ENCODE peak calls at places on chromosomes 4 and X, in eight cellular contexts. F is spleen, U is breast epithelium, Q is IMR-90, W is A549, I is NB4, N is suprapubic skin, A is HCT116. H is an unnamed sample.
A peak's percentile ranks its signal among the peaks of the same experiment; 100 is the strongest.

GRCh38 chr4:171891038-171891437 is 77.8 kb downstream of the GALNTL6 start:
- DNase-seq in F (no peak), U (no peak), Q (no peak), W (no peak), I (no peak), N (no peak), A (no peak), H (no peak)

GRCh38 chr4:118716304-118716703 is 31.1 kb downstream of the METTL14 start:
- DNase-seq in F (no peak), U (no peak), Q (no peak), W (no peak), I (peak; percentile 42), N (no peak), A (no peak), H (no peak)

GRCh38 chr4:53346920-53347852 is 18.7 kb downstream of the SCFD2 start:
- DNase-seq in F (no peak), U (no peak), Q (peak; percentile 61), W (no peak), I (no peak), N (no peak), A (no peak), H (peak; percentile 15)

GRCh38 chr4:41360911-41361830 is 104.4 kb downstream of the UCHL1 start:
- DNase-seq in F (peak; percentile 74), U (peak; percentile 56), Q (no peak), W (peak; percentile 43), I (no peak), N (peak; percentile 85), A (no peak), H (peak; percentile 32)

GRCh38 chrX:65596270-65596669 is 61.7 kb upstream of the LAS1L start:
- DNase-seq in F (no peak), U (no peak), Q (peak; percentile 49), W (no peak), I (peak; percentile 81), N (no peak), A (no peak), H (no peak)

GRCh38 chrX:46317158-46317557 is 228.1 kb downstream of the ZNF674 start:
- DNase-seq in F (no peak), U (no peak), Q (no peak), W (peak; percentile 47), I (no peak), N (no peak), A (peak; percentile 81), H (no peak)

GRCh38 chr4:4864443-4864939 is 5.0 kb downstream of the MSX1 start:
- DNase-seq in F (peak; percentile 52), U (no peak), Q (no peak), W (no peak), I (no peak), N (no peak), A (no peak), H (no peak)

GRCh38 chr4:110622841-110623709 is at the start of gene PITX2:
- DNase-seq in F (peak; percentile 73), U (no peak), Q (peak; percentile 95), W (no peak), I (no peak), N (peak; percentile 97), A (peak; percentile 92), H (no peak)

GRCh38 chr4:25563071-25563564 is 92.5 kb upstream of the SLC34A2 start:
- DNase-seq in F (no peak), U (no peak), Q (no peak), W (peak; percentile 69), I (no peak), N (no peak), A (no peak), H (no peak)

GRCh38 chrX:38563006-38563405 is 1.7 kb downstream of the TSPAN7 start:
- DNase-seq in F (no peak), U (no peak), Q (no peak), W (no peak), I (no peak), N (no peak), A (no peak), H (no peak)

GRCh38 chr4:39970559-39971270 is 7.0 kb downstream of the PDS5A start:
- DNase-seq in F (no peak), U (no peak), Q (no peak), W (peak; percentile 29), I (peak; percentile 23), N (no peak), A (peak; percentile 36), H (no peak)

GRCh38 chrX:15143050-15143824 is 126.6 kb downstream of the ASB9 start:
- DNase-seq in F (peak; percentile 70), U (peak; percentile 51), Q (peak; percentile 45), W (peak; percentile 50), I (peak; percentile 43), N (no peak), A (peak; percentile 34), H (no peak)

GRCh38 chr4:40980318-40980883 is 230.6 kb downstream of the NSUN7 start:
- DNase-seq in F (no peak), U (no peak), Q (no peak), W (no peak), I (peak; percentile 39), N (no peak), A (no peak), H (no peak)

GRCh38 chrX:118325453-118325852 is 20.5 kb upstream of the WDR44 start:
- DNase-seq in F (no peak), U (no peak), Q (no peak), W (peak; percentile 22), I (peak; percentile 7), N (no peak), A (no peak), H (no peak)

GRCh38 chrX:11932423-11932822 is 174.4 kb downstream of the MSL3 start:
- DNase-seq in F (no peak), U (no peak), Q (no peak), W (no peak), I (no peak), N (no peak), A (no peak), H (no peak)

GRCh38 chrX:42070866-42071265 is 147.5 kb upstream of the CASK start:
- DNase-seq in F (no peak), U (no peak), Q (no peak), W (no peak), I (no peak), N (no peak), A (no peak), H (no peak)

GRCh38 chr4:85233516-85233915 is 241.4 kb upstream of the ARHGAP24 start:
- DNase-seq in F (no peak), U (no peak), Q (no peak), W (no peak), I (no peak), N (no peak), A (no peak), H (no peak)

GRCh38 chr4:106312997-106313522 is 2.9 kb downstream of the TBCK start:
- DNase-seq in F (no peak), U (no peak), Q (no peak), W (no peak), I (no peak), N (no peak), A (no peak), H (no peak)

GRCh38 chrX:70038951-70039350 is 10.8 kb downstream of the AWAT2 start:
- DNase-seq in F (no peak), U (no peak), Q (no peak), W (no peak), I (no peak), N (no peak), A (no peak), H (no peak)

GRCh38 chr4:125085-125820 is 952 bp downstream of the ZNF718 start:
- DNase-seq in F (peak; percentile 89), U (no peak), Q (peak; percentile 17), W (peak; percentile 38), I (peak; percentile 66), N (no peak), A (no peak), H (no peak)

GRCh38 chr4:67809502-67809901 is 55.3 kb upstream of the GNRHR start:
- DNase-seq in F (no peak), U (no peak), Q (no peak), W (no peak), I (no peak), N (no peak), A (no peak), H (no peak)

GRCh38 chr4:33086351-33086900 is 2366.3 kb downstream of the PCDH7 start:
- DNase-seq in F (no peak), U (no peak), Q (no peak), W (no peak), I (no peak), N (no peak), A (no peak), H (no peak)

GRCh38 chrX:77003956-77004355 is 443.2 kb upstream of the FGF16 start:
- DNase-seq in F (no peak), U (no peak), Q (no peak), W (no peak), I (no peak), N (no peak), A (no peak), H (no peak)

GRCh38 chr4:10117424-10118354 is 1.1 kb upstream of the WDR1 start:
- DNase-seq in F (no peak), U (no peak), Q (no peak), W (no peak), I (peak; percentile 85), N (no peak), A (no peak), H (no peak)
- TF ChIP-seq POLR2A in F (no peak), U (no peak), Q (no peak), W (no peak), I (no peak), N (no peak), A (no peak), H (no peak)

GRCh38 chrX:47658684-47659515 is at the start of gene UXT:
- DNase-seq in F (peak; percentile 96), U (peak; percentile 88), Q (peak; percentile 94), W (peak; percentile 98), I (peak; percentile 96), N (peak; percentile 95), A (peak; percentile 89), H (peak; percentile 33)
- TF ChIP-seq POLR2A in F (no peak), U (peak; percentile 43), Q (peak; percentile 86), W (no peak), I (peak; percentile 60), N (no peak), A (peak; percentile 34), H (peak; percentile 58)

DNA sequence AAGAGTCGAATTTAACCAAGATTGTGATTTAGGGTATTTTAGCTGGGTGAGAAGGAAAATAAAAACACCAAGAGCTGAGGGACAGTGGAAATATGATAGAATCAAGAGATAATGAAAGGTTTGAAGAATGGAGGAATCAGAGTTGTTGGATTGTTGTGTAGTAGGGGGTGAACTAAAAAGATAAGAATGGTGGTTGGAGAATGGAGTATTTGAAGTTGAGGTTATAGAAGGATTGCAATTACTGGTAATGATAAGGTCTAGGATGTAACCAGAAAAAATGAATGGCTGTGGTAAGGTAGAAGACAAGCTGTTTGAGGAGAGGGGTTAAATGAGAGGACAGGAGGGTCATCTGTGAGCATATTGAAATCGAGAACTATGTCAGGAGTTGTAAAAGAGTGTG is 4.5 kb downstream of the ABCE1 start:
- DNase-seq in F (no peak), U (no peak), Q (no peak), W (no peak), I (no peak), N (no peak), A (no peak), H (no peak)
- TF ChIP-seq POLR2A in F (no peak), U (no peak), Q (no peak), W (no peak), I (no peak), N (no peak), A (no peak), H (no peak)

DNA sequence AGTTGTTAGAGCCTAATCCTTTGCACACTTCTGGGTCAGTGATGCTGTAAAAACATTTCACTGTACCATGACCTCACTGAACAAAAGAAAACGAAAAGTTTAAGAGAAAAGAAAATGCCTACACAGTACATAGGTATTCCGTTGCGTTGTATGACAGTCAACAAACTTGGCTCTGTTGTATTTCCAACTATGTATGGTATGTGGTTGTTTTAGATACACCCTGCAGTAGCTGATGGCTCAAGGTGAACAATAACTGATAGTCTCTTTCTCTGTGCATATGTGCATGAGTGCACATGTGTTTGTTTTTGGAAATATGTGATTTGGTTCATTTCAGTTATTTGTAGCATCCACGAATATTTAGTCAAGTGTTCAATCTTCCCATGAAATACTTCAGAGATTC is 176.0 kb downstream of the BMPR1B start:
- DNase-seq in F (no peak), U (no peak), Q (peak; percentile 6), W (peak; percentile 60), I (no peak), N (no peak), A (no peak), H (no peak)
- TF ChIP-seq POLR2A in F (no peak), U (no peak), Q (no peak), W (no peak), I (no peak), N (no peak), A (no peak), H (no peak)